ENCODE peak calls at places on chromosomes 7 and 10, in four cellular contexts. K, X, T and Y are unnamed samples.

GRCh38 chr7:143375298-143376034 is 5.7 kb upstream of the ZYX start:
- DNase-seq in K (peak), X (no peak), T (no peak), Y (peak)

GRCh38 chr7:101099969-101100781 is 14.9 kb downstream of the TRIM56 start:
- DNase-seq in K (peak), X (peak), T (peak), Y (peak)

GRCh38 chr10:125607689-125608290 is 75.2 kb downstream of the TEX36 start:
- DNase-seq in K (no peak), X (no peak), T (no peak), Y (no peak)

GRCh38 chr10:51367120-51367519 is 292.8 kb downstream of the PRKG1 start:
- DNase-seq in K (no peak), X (no peak), T (no peak), Y (no peak)

GRCh38 chr7:2515424-2516193 is 4.0 kb upstream of the LFNG start:
- DNase-seq in K (no peak), X (no peak), T (no peak), Y (no peak)

GRCh38 chr7:47361746-47362215 is 220.1 kb downstream of the TNS3 start:
- DNase-seq in K (no peak), X (peak), T (peak), Y (peak)

GRCh38 chr7:75885011-75885410 is 6.2 kb downstream of the RHBDD2 start:
- DNase-seq in K (no peak), X (no peak), T (no peak), Y (no peak)

GRCh38 chr10:80278480-80278879 is 11.0 kb downstream of the MAT1A start:
- DNase-seq in K (no peak), X (no peak), T (no peak), Y (no peak)

GRCh38 chr10:103231047-103231551 is 14.6 kb upstream of the RPEL1 start:
- DNase-seq in K (no peak), X (peak), T (peak), Y (peak)

GRCh38 chr7:29038463-29038862 is 80.3 kb upstream of the TRIL start:
- DNase-seq in K (no peak), X (no peak), T (peak), Y (peak)

DNA sequence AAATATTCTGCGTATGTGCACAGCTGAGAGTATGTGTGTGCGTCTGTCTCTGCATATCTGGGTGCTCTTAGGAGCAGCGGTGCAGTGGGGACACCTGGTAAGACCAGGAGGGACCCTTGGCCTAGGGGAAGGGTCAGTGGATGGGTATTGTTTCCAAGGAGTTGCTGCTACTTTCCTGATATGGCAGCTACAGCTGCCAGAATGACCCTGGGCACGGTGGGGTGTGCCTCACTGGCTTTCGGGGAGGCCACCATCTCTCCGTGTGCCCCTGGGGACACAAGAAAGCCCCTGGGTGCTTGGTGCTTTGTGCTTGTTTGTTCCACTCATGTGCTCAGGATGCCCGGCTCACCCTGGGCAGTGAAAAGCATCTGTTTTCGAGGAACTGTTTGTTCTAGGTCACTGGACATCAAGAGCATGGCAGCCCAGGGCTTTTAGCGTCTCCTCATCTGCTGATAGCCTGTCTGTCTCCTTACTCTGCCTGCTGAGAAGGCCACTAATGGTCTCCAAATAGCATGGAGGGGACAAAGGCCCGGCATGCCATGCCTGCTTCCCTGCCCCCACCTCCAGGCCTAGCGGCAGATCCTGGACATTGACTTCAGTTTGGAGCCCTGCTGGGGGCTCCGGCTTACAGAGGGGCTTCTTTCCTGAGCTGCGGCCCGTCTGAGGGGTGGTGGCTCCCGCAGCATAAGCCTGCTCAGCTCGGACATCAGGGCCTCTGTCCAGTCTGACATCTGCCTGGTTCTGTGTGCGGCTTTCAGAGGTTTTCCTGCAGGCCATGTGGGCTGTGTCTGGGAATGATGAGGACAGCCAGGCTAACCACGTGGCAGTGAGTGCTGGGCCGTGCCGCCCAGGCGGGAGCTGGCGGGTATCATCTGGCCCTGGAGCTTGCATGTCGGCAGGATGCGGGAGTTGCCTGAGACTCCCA is 8.9 kb downstream of the PFKFB3 start:
- DNase-seq in K (peak), X (no peak), T (no peak), Y (no peak)
- H3K27ac ChIP-seq in K (no peak), X (no peak), T (no peak), Y (no peak)

DNA sequence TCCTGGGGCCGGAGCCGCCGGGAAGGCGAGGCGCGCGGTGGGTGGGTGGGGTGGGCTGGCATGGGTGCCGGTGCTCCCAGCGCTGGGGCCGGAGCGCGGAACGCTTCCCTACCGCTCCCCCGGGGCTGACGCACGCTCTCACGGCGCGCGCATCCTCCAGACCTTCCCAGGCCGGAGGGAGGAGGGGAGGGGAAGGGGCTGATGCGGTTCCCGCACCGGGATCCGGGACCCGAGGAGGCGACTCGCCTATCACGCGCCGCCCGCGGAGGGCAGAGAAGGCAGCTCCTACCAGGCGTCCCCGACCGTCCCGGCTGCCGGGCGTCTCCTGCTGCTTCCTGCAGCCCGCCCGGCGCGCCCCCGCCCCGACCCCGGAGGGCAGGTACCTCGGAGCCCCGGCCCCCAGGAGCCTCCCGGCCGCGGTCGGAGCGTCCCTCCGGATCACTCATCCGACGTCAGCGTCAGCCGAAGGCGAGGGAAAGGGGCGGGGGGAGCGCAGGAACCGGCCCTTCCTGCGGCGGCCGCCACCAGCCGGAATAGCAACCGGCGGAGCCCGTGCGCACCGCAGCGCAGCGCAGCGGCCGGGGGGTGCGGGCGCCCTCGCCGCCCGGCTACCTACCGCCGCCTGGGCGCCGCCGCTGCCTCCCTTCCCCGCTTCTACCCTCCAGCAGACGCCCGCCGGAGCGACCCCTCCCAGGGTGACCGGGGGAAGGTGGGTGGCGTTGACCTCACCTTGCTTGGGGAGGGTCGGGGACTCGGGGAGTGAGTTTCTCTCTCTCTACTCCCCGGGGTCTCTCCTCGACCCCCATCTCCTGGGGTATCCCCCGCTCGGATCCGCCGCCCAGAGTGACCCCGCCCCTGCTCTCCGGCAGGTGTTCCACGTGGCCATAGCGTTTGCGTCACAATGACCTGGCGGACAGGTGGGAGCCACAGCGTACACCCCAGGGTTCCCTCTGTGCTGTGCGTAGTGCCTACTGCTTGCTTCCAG is at the start of gene ICA1:
- DNase-seq in K (peak), X (no peak), T (peak), Y (peak)
- H3K9ac ChIP-seq in K (peak), X (peak), T (no peak), Y (peak)

GRCh38 chr10:6580279-6581029 is 378 bp upstream of the PRKCQ start:
- DNase-seq in K (peak), X (peak), T (peak), Y (no peak)
- H3K27ac ChIP-seq in K (peak), X (peak), T (no peak), Y (no peak)

DNA sequence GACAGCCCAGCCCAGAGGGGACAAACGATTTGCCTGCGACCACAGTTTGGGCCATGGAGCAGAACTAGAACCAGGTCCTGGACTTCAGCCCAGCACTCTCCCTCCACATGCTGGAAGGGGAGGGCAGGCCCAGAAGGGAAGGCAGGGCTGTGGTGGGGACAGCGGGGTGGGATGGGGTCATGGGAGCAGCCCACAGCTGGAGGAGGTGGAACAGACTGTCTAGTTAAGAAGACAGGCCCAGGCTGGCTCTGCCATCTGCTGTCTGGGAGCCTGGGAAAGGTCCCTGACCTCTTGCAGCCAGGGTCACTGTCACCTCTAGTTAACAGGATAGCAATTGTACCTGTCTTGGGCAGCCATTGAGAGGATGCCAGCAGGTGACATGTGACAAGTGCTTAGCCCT is 36.8 kb upstream of the CHST15 start:
- DNase-seq in K (peak), X (no peak), T (no peak), Y (no peak)
- H3K9ac ChIP-seq in K (no peak), X (no peak), T (no peak), Y (no peak)

DNA sequence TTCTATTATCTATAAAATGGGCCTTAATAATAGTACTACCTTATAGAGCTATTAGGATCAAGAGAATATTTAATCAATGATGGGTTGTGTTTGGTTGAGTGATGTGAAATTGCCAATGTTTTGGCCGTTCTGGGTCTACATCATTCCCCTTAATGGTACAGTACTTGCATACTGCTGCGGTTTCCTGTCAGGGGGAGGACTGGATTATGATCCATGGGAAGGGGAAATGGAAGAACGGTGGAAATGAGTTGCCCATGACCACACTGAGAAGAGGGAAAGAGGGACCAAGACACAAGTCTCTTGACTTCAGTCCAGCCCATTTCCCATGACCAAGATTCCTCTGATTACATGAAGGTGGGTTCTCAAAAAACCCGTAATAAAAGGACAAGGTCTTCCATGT is 999 bp upstream of the MRPS24 start:
- DNase-seq in K (no peak), X (no peak), T (no peak), Y (no peak)
- H3K27ac ChIP-seq in K (no peak), X (no peak), T (peak), Y (peak)